ENCODE peak calls at places on chromosomes 3 and 15, in seven cellular contexts. S is H9, X is fibroblast of lung, J is breast epithelium, I is HepG2, M is mesenchymal stem cell, V is small intestine. O is an unnamed sample. For H3K27me3, the result is how much of the 10 kb centered on the place peaks cover.

GRCh38 chr3:150497956-150498355 is 48.3 kb downstream of the SERP1 start:
- DNase-seq in M (peak), J (no peak), X (peak), I (no peak), V (peak), S (no peak), O (peak)

GRCh38 chr3:44495636-44496415 is 18.4 kb upstream of the ZNF445 start:
- DNase-seq in J (no peak), M (no peak), S (no peak), X (no peak), I (no peak), V (no peak), O (no peak)

GRCh38 chr3:49362579-49362978 is 4.4 kb upstream of the GPX1 start:
- DNase-seq in J (no peak), S (no peak), I (no peak), X (no peak), V (no peak), M (no peak), O (no peak)

GRCh38 chr3:74033366-74033765 is 408.6 kb upstream of the PDZRN3 start:
- DNase-seq in S (no peak), J (no peak), V (no peak), M (no peak), X (no peak), I (no peak), O (no peak)

GRCh38 chr3:172708905-172709775 is 1.7 kb downstream of the NCEH1 start:
- DNase-seq in J (no peak), M (peak), I (no peak), S (no peak), X (no peak), V (no peak), O (no peak)

GRCh38 chr3:98005438-98005837 is 29.7 kb downstream of the GABRR3 start:
- DNase-seq in X (no peak), M (no peak), J (no peak), I (no peak), S (no peak), V (no peak), O (no peak)

GRCh38 chr3:61929631-61930030 is 368.3 kb downstream of the PTPRG start:
- DNase-seq in V (no peak), I (no peak), M (no peak), S (no peak), X (no peak), J (no peak), O (no peak)

GRCh38 chr3:61420136-61420759 is 141.1 kb upstream of the PTPRG start:
- DNase-seq in V (no peak), J (no peak), S (no peak), M (no peak), I (no peak), X (no peak), O (no peak)

GRCh38 chr3:11009898-11010297 is 17.4 kb downstream of the SLC6A1 start:
- DNase-seq in J (no peak), X (no peak), V (no peak), M (no peak), I (no peak), S (no peak), O (no peak)

GRCh38 chr3:11005686-11006256 is 13.2 kb downstream of the SLC6A1 start:
- DNase-seq in M (no peak), I (no peak), X (no peak), S (no peak), V (no peak), J (no peak), O (no peak)

GRCh38 chr3:11006986-11007385 is 14.4 kb downstream of the SLC6A1 start:
- DNase-seq in X (no peak), M (no peak), J (no peak), V (no peak), I (no peak), S (no peak), O (no peak)

GRCh38 chr3:11010406-11011165 is 18.0 kb downstream of the SLC6A1 start:
- DNase-seq in X (no peak), S (no peak), M (no peak), I (no peak), J (no peak), V (no peak), O (no peak)

GRCh38 chr3:11007534-11007933 is 15.0 kb downstream of the SLC6A1 start:
- DNase-seq in J (no peak), V (no peak), I (no peak), X (no peak), S (peak), M (no peak), O (no peak)
- H3K27me3 ChIP-seq in J (under half), V (under half), I (under half), X (under half), S (under half), M (under half), O (under half)

GRCh38 chr15:45121020-45121419 is 6.9 kb downstream of the DUOXA2 start:
- DNase-seq in I (no peak), V (no peak), M (no peak), S (no peak), J (no peak), X (no peak), O (no peak)
- H3K27me3 ChIP-seq in I (under half), V (under half), M (half or more), S (under half), J (under half), X (under half), O (under half)

GRCh38 chr3:53675022-53675697 is 171.1 kb downstream of the CHDH start:
- DNase-seq in J (no peak), I (no peak), V (no peak), S (no peak), X (no peak), M (no peak), O (no peak)

GRCh38 chr3:53672987-53673386 is 173.2 kb downstream of the CHDH start:
- DNase-seq in V (no peak), J (no peak), I (no peak), M (no peak), S (no peak), X (no peak), O (no peak)

GRCh38 chr3:53675942-53676341 is 170.3 kb downstream of the CHDH start:
- DNase-seq in S (no peak), I (no peak), X (no peak), V (no peak), J (no peak), M (no peak), O (no peak)

GRCh38 chr3:53677406-53677805 is 168.8 kb downstream of the CHDH start:
- DNase-seq in V (peak), I (peak), M (no peak), S (no peak), X (no peak), J (no peak), O (no peak)

DNA sequence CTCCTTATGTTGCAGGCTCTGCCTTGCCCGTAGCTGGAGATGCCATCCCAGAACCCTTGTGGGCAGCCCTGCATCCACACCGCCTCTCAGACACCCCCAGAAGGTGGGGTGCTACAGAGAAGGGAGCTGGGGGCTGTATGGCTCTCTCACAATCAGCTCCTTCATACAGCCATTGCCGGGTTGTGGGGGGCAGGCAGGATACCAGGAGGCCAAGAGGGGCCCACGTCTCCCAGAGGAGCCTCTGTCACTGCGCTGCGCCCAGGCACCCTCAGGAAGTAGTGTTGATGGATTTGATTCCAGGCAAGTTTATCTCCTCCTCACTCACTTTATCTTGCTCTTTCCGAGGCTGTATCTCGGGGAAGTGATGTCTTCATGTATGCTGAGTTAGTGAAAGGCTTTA is 171.6 kb downstream of the CHDH start:
- DNase-seq in M (no peak), J (no peak), I (no peak), X (no peak), V (no peak), S (no peak), O (no peak)
- H3K27me3 ChIP-seq in M (under half), J (under half), I (under half), X (under half), V (under half), S (under half), O (under half)

GRCh38 chr15:69118089-69118488 is 42.3 kb upstream of the GLCE start:
- DNase-seq in M (no peak), X (no peak), V (no peak), S (no peak), J (no peak), I (no peak), O (no peak)
- H3K27me3 ChIP-seq in M (half or more), X (under half), V (under half), S (under half), J (under half), I (half or more), O (under half)

GRCh38 chr3:12416731-12417130 is 67.5 kb upstream of the TSEN2 start:
- DNase-seq in J (no peak), M (no peak), V (no peak), I (no peak), X (no peak), S (no peak), O (no peak)

GRCh38 chr3:12409625-12410596 is 74.4 kb upstream of the TSEN2 start:
- DNase-seq in X (no peak), M (no peak), I (peak), J (no peak), V (peak), S (no peak), O (no peak)

GRCh38 chr3:12413721-12414255 is 70.5 kb upstream of the TSEN2 start:
- DNase-seq in I (no peak), V (no peak), M (no peak), S (no peak), X (no peak), J (no peak), O (no peak)

GRCh38 chr3:12420393-12420792 is 63.9 kb upstream of the TSEN2 start:
- DNase-seq in I (no peak), J (no peak), X (no peak), S (no peak), V (no peak), M (no peak), O (no peak)

GRCh38 chr3:12415014-12415653 is 69.1 kb upstream of the TSEN2 start:
- DNase-seq in J (no peak), S (no peak), M (no peak), I (no peak), V (no peak), X (no peak), O (no peak)
- H3K27me3 ChIP-seq in J (under half), S (under half), M (under half), I (under half), V (under half), X (under half), O (under half)

DNA sequence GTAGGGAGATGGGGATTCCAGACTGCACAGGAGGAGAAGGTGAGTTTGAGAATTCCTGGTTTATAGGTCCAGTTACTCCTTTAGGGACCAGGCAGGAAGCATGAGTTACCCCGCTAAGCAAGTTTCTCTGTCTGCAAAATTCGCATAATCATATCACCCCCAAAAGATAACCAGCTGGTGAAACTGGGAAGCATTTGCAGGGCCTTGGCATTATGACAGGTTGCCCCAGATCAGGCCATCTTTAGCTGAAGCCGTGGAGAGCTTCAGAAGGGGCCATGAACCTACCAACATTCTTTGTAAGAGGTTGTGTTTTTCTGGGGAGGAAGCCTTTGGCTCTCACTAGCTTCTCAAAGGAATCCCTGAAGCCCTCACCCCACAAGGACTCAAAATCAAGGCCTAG is 29.4 kb downstream of the ATP2B2 start:
- DNase-seq in S (no peak), M (no peak), I (no peak), J (no peak), X (no peak), V (no peak), O (no peak)
- H3K27me3 ChIP-seq in S (under half), M (under half), I (under half), J (under half), X (under half), V (under half), O (under half)

GRCh38 chr3:198109883-198110282 is 149.9 kb downstream of the LMLN start:
- DNase-seq in X (no peak), I (no peak), S (no peak), J (no peak), V (no peak), M (no peak), O (no peak)
- H3K27me3 ChIP-seq in X (under half), I (under half), S (under half), J (half or more), V (under half), M (under half), O (under half)

GRCh38 chr3:133506215-133506901 is 67.1 kb upstream of the CDV3 start:
- DNase-seq in V (peak), J (no peak), S (no peak), I (no peak), M (no peak), X (no peak), O (no peak)
- H3K27me3 ChIP-seq in V (under half), J (under half), S (under half), I (under half), M (under half), X (under half), O (under half)

GRCh38 chr15:96356494-96357455 is 26.3 kb downstream of the NR2F2 start:
- DNase-seq in M (peak), I (peak), X (peak), J (peak), S (peak), V (peak), O (peak)
- H3K27me3 ChIP-seq in M (under half), I (under half), X (under half), J (half or more), S (half or more), V (under half), O (under half)